ENCODE peak calls at places on chromosomes 13 and 19, in eight cellular contexts. K, V, B, L, Y, D, R and P are unnamed samples.

GRCh38 chr19:13017306-13018036 is 22.2 kb downstream of the NFIX start:
- DNase-seq in K (no peak), V (peak), B (no peak), L (no peak), Y (no peak), D (no peak), R (no peak), P (no peak)

GRCh38 chr13:34124912-34125311 is 307.0 kb downstream of the RFC3 start:
- DNase-seq in K (no peak), V (no peak), B (no peak), L (no peak), Y (no peak), D (no peak), R (no peak), P (no peak)

GRCh38 chr19:52398091-52398461 is 427 bp downstream of the ZNF528 start:
- DNase-seq in K (no peak), V (peak), B (peak), L (no peak), Y (peak), D (no peak), R (peak), P (peak)

GRCh38 chr19:48206402-48207093 is 36.1 kb downstream of the ZSWIM9 start:
- DNase-seq in K (no peak), V (no peak), B (no peak), L (no peak), Y (peak), D (no peak), R (no peak), P (no peak)

GRCh38 chr13:110023729-110024645 is 237.6 kb upstream of the IRS2 start:
- DNase-seq in K (no peak), V (no peak), B (no peak), L (no peak), Y (peak), D (no peak), R (peak), P (no peak)

GRCh38 chr19:17616961-17617806 is 61.7 kb downstream of the COLGALT1 start:
- DNase-seq in K (no peak), V (peak), B (no peak), L (no peak), Y (peak), D (no peak), R (no peak), P (peak)

GRCh38 chr13:31538067-31539042 is 201.0 kb upstream of the RXFP2 start:
- DNase-seq in K (no peak), V (no peak), B (no peak), L (peak), Y (peak), D (no peak), R (peak), P (no peak)

GRCh38 chr19:16226878-16227836 is 29.4 kb downstream of the AP1M1 start:
- DNase-seq in K (no peak), V (no peak), B (no peak), L (no peak), Y (no peak), D (no peak), R (no peak), P (no peak)

GRCh38 chr19:55913643-55914268 is 18.4 kb downstream of the NLRP13 start:
- DNase-seq in K (no peak), V (peak), B (no peak), L (peak), Y (peak), D (no peak), R (no peak), P (no peak)